ENCODE peak calls at places on chromosomes 1 and 21, in four cellular contexts. G is WTC11, M is GM23338, X is H1. H is an unnamed sample.

GRCh38 chr1:228898582-228898992 is 163.3 kb downstream of the RHOU start:
- DNase-seq in G (no peak), X (no peak), M (no peak), H (no peak)

GRCh38 chr1:154410185-154410827 is 5.2 kb downstream of the IL6R start:
- DNase-seq in G (no peak), M (no peak), X (no peak), H (no peak)

GRCh38 chr1:29457496-29458368 is 221.4 kb downstream of the PTPRU start:
- DNase-seq in M (no peak), G (no peak), X (no peak), H (no peak)

GRCh38 chr21:24470852-24471251 is 1136.4 kb downstream of the MRPL39 start:
- DNase-seq in M (no peak), G (no peak), X (no peak), H (no peak)

GRCh38 chr1:204915856-204916485 is 45.3 kb downstream of the NFASC start:
- DNase-seq in M (no peak), X (no peak), G (no peak), H (no peak)

GRCh38 chr1:9246215-9246614 is 11.6 kb downstream of the H6PD start:
- DNase-seq in X (no peak), G (no peak), M (no peak), H (no peak)

GRCh38 chr1:109501644-109502367 is 7.7 kb downstream of the AMIGO1 start:
- DNase-seq in M (no peak), G (no peak), X (no peak), H (no peak)

GRCh38 chr1:47527653-47528272 is 89.9 kb downstream of the FOXD2 start:
- DNase-seq in G (peak), X (no peak), M (peak), H (no peak)

GRCh38 chr1:71857862-71858261 is 424.5 kb downstream of the NEGR1 start:
- DNase-seq in G (no peak), M (no peak), X (no peak), H (no peak)

GRCh38 chr1:56686171-56686570 is 41.1 kb downstream of the PRKAA2 start:
- DNase-seq in X (no peak), M (no peak), G (no peak), H (no peak)

GRCh38 chr1:48677306-48678287 is 99.1 kb downstream of the BEND5 start:
- DNase-seq in X (peak), G (peak), M (peak), H (no peak)

GRCh38 chr1:162832470-162832869 is 28.5 kb downstream of the CCDC190 start:
- DNase-seq in G (no peak), M (no peak), X (no peak), H (no peak)

GRCh38 chr1:162838863-162839262 is 22.1 kb downstream of the CCDC190 start:
- DNase-seq in G (no peak), M (no peak), X (no peak), H (no peak)

GRCh38 chr1:162840256-162840839 is 20.6 kb downstream of the CCDC190 start:
- DNase-seq in G (no peak), M (peak), X (no peak), H (no peak)

DNA sequence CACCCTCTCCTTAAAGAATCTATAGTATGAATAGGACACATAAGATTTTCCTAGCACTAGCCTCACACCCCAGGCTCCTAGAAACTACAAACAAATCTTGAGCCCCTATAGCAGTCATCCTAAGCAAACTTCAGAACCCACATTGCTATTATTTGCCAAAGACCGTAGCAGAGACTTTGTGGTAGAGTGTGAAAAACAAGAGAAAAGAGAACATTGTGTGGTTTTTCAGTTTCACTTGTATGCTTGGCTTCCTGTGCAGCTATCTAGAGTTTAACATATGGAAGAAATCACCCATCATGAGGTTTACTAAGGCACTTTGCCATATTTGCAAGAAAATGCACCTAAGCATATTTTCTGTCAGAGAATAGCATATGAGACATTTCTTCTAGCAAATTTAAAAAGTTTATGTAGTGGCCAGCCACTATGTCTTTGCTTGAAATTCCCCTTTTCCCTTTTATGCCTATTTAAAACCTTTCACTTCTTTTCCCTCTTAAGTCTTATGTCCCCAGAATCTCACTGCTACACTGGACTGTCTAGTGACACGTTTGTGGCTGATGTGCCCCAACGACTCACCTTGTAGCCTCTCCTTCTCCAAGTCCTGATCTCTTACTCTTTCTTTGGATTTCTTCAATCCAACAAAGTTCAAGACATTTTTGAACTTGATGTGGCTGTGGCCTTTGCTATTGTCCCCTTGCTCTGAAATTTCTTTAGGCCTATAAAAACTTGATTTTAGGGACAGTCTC is 25.6 kb downstream of the CCDC190 start:
- DNase-seq in M (no peak), G (no peak), X (no peak), H (peak)
- TF ChIP-seq CREB1 in M (no peak), G (no peak), X (no peak), H (no peak)

GRCh38 chr1:230878584-230878975 is 10.3 kb upstream of the C1orf198 start:
- DNase-seq in G (no peak), X (no peak), M (no peak), H (no peak)
- TF ChIP-seq CREB1 in G (no peak), X (no peak), M (no peak), H (no peak)

DNA sequence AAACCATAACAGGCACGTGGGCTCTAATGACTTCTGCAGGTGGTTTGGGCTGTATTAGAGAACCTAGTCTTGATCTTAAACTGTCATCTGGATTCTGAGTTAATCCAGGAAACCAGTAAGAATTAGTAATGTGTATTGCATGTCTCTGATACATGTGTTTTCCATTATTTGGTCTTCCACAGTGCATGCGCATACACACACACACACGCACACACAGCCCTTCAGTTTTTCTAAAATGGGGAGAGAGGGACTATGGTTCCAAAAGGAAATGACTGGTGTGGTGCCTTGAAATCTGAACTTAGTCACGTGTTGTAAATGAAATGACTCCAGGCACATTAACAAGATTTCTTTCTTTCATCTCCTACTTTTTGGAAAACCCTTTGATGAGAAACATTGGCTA is 67.6 kb downstream of the OLFML2B start:
- DNase-seq in G (no peak), X (no peak), M (no peak), H (no peak)
- TF ChIP-seq CREB1 in G (no peak), X (no peak), M (no peak), H (no peak)

DNA sequence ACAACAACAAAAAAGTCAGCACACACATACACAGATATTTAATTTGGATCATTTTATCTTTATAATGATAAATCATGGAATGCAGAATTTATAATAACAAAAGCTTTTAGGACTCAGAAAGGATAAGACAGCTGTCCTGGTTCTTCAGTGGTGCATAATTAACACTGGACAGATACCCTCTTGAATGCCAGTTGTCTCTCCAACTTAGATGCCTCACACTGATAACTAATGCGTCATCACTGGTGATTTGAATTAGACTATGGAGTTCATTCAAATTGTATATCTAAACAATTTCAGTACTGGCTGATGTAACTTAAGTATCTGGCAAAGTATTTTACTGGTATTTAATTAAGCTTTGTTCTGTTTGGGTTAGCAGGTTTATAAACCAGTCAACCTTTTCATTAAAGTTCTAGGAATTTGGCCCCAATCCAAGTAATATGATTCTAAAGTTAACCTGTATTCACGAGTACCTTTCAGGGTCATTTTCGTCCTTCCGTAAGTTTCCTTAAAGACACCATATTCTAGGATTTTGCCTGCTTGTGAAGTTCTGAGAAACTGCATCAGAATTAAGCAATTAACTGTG is 1199.5 kb upstream of the TMPRSS15 start:
- DNase-seq in M (no peak), X (no peak), G (no peak), H (no peak)
- TF ChIP-seq CREB1 in M (no peak), X (no peak), G (no peak), H (no peak)

DNA sequence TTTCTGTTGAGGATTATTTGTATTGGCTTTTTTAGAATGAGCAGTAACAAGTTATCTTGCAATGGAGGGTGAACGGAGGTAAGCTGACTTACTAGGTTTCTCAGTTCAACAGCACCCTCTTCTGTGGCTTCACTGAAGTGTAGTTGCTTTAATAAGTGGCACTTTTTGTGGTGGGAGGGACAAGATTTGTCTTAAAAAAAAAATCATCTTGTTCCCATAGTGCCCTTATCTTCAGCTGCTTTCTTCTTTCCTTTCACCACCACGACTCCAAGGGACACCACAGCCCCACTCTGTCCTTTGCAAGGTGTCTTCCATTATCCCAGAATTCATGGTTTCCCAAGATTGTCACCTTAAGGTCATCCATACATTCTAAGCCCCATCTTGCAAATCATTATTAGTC is 92.9 kb downstream of the PIGK start:
- DNase-seq in X (no peak), G (peak), M (peak), H (no peak)
- TF ChIP-seq CREB1 in X (no peak), G (no peak), M (no peak), H (no peak)

DNA sequence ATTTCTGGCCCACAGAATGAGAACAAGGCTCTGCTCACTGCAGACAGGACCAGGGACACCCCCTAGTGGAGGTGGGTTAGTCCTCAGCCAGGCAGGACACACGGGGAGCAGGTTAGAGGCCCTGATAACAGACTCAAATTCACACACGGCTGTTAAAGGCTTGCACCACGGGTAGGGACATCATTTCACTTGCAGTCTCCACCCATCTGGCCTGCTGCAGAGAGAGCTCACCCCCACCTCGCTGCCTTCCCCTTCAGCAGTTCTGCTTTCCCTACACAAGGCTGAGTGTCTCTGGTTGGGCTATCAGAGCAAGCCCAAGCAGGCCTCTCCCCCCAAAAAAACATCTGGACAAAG is 20.6 kb downstream of the MEF2D start:
- DNase-seq in G (no peak), X (no peak), M (no peak), H (no peak)
- TF ChIP-seq CREB1 in G (no peak), X (no peak), M (no peak), H (no peak)

GRCh38 chr1:145918992-145919939 is 749 bp upstream of the PEX11B start:
- DNase-seq in G (peak), M (peak), X (no peak), H (no peak)
- TF ChIP-seq CREB1 in G (no peak), M (peak), X (no peak), H (no peak)

GRCh38 chr21:16912075-16912474 is 600.8 kb upstream of the CXADR start:
- DNase-seq in G (no peak), M (no peak), X (no peak), H (no peak)
- TF ChIP-seq CREB1 in G (no peak), M (no peak), X (no peak), H (no peak)

H was measured in GM12878.